ENCODE peak calls at places on chromosomes 4 and X, in seven cellular contexts. W is CD4-positive, alpha-beta T cell; M is lower leg skin; D is AG08396; K is iris pigment epithelial cell; N is hippocampal formation; A is fibroblast of mammary gland. Y is an unnamed sample.

GRCh38 chrX:155115174-155115830 is 44.0 kb downstream of the BRCC3 start:
- DNase-seq in D (no peak), K (no peak), M (no peak), N (no peak), A (no peak), W (no peak), Y (no peak)

GRCh38 chr4:94342713-94343112 is at the start of gene HPGDS:
- DNase-seq in D (no peak), N (peak), W (no peak), K (no peak), M (peak), A (no peak), Y (no peak)

GRCh38 chr4:113382704-113383103 is 333.3 kb downstream of the ANK2 start:
- DNase-seq in M (no peak), D (no peak), N (no peak), K (no peak), W (no peak), A (peak), Y (no peak)

GRCh38 chrX:48971325-48972213 is at the start of gene KCND1:
- DNase-seq in A (peak), D (peak), K (peak), N (no peak), W (no peak), M (no peak), Y (no peak)

GRCh38 chrX:51459125-51459524 is 37.3 kb downstream of the NUDT11 start:
- DNase-seq in W (no peak), N (no peak), A (peak), D (no peak), K (peak), M (no peak), Y (no peak)

GRCh38 chr4:184420402-184420801 is 53.9 kb downstream of the IRF2 start:
- DNase-seq in N (no peak), K (no peak), M (no peak), D (no peak), A (no peak), W (no peak), Y (no peak)

GRCh38 chr4:72444104-72444503 is 124.9 kb downstream of the ADAMTS3 start:
- DNase-seq in A (no peak), N (no peak), M (no peak), W (no peak), D (no peak), K (no peak), Y (no peak)

GRCh38 chr4:52869196-52869595 is 7.1 kb downstream of the RASL11B start:
- DNase-seq in M (no peak), N (peak), W (no peak), D (peak), K (peak), A (peak), Y (peak)

GRCh38 chr4:175882891-175883290 is 70.8 kb upstream of the GPM6A start:
- DNase-seq in K (no peak), W (no peak), M (no peak), N (no peak), D (no peak), A (no peak), Y (no peak)

GRCh38 chr4:997375-998071 is 4.3 kb upstream of the SLC26A1 start:
- DNase-seq in A (no peak), D (peak), W (no peak), K (no peak), N (no peak), M (no peak), Y (no peak)

GRCh38 chr4:40908297-40908696 is 158.5 kb downstream of the NSUN7 start:
- DNase-seq in M (peak), N (no peak), K (no peak), A (no peak), W (no peak), D (no peak), Y (no peak)

GRCh38 chr4:186770446-186771175 is 47.0 kb upstream of the FAT1 start:
- DNase-seq in M (no peak), W (no peak), D (peak), A (peak), K (peak), N (no peak), Y (no peak)

GRCh38 chr4:26717332-26717731 is 133.4 kb downstream of the TBC1D19 start:
- DNase-seq in M (no peak), N (no peak), W (no peak), D (peak), A (peak), K (peak), Y (no peak)

GRCh38 chr4:113026556-113026955 is 22.9 kb upstream of the ANK2 start:
- DNase-seq in K (peak), A (peak), D (peak), W (no peak), M (no peak), N (no peak), Y (no peak)

GRCh38 chr4:152594981-152595916 is 59.4 kb upstream of the FBXW7 start:
- DNase-seq in M (no peak), D (no peak), K (peak), N (no peak), A (no peak), W (no peak), Y (no peak)

GRCh38 chr4:88880001-88880400 is 177.0 kb downstream of the FAM13A start:
- DNase-seq in N (no peak), K (peak), M (no peak), A (no peak), D (no peak), W (no peak), Y (no peak)

GRCh38 chrX:97238632-97239031 is 354.9 kb downstream of the RPA4 start:
- DNase-seq in K (peak), W (no peak), N (no peak), M (no peak), D (no peak), A (peak), Y (no peak)

GRCh38 chrX:136812286-136812685 is 31.6 kb upstream of the ARHGEF6 start:
- DNase-seq in N (no peak), A (peak), D (peak), M (no peak), W (no peak), K (peak), Y (no peak)

GRCh38 chr4:47525154-47525819 is 40.2 kb downstream of the ATP10D start:
- DNase-seq in M (peak), W (no peak), K (peak), A (peak), N (no peak), D (peak), Y (no peak)

GRCh38 chr4:156931267-156931666 is 40.3 kb downstream of the PDGFC start:
- DNase-seq in A (peak), D (peak), N (no peak), M (peak), K (peak), W (no peak), Y (no peak)

GRCh38 chrX:30900227-30900626 is 11.2 kb upstream of the TAB3 start:
- DNase-seq in D (no peak), A (no peak), M (no peak), K (no peak), W (no peak), N (no peak), Y (no peak)

GRCh38 chrX:53433651-53434639 is at the start of gene HSD17B10:
- DNase-seq in D (peak), A (peak), K (peak), N (peak), M (peak), W (peak), Y (peak)

GRCh38 chr4:184168406-184169019 is 49.2 kb downstream of the ENPP6 start:
- DNase-seq in D (peak), A (peak), K (peak), N (peak), W (peak), M (peak), Y (peak)

GRCh38 chr4:125689839-125690238 is 375.1 kb downstream of the FAT4 start:
- DNase-seq in M (no peak), K (no peak), N (no peak), D (no peak), A (no peak), W (no peak), Y (no peak)

GRCh38 chr4:124028172-124028571 is 631.6 kb downstream of the SPRY1 start:
- DNase-seq in D (no peak), A (no peak), M (no peak), N (no peak), K (peak), W (no peak), Y (no peak)

GRCh38 chrX:8967471-8967870 is 66.5 kb downstream of the FAM9B start:
- DNase-seq in D (no peak), N (no peak), A (no peak), M (no peak), W (no peak), K (no peak), Y (no peak)

GRCh38 chrX:84475596-84475995 is 26.7 kb downstream of the HDX start:
- DNase-seq in A (no peak), D (no peak), W (no peak), K (no peak), M (no peak), N (no peak), Y (no peak)

GRCh38 chrX:4179031-4179430 is 465.6 kb upstream of the PRKX start:
- DNase-seq in A (no peak), N (no peak), M (no peak), D (no peak), W (no peak), K (no peak), Y (no peak)

Y was measured in dorsolateral prefrontal cortex.